ENCODE peak calls at places on chromosomes 6 and 20, in seven cellular contexts. E is CD8-positive, alpha-beta memory T cell; T is naive thymus-derived CD4-positive, alpha-beta T cell; Z is CD8-positive, alpha-beta T cell; W is heart left ventricle; G is ovary; U is small intestine. R is an unnamed sample.

GRCh38 chr20:56710577-56711465 is 81.7 kb downstream of the TFAP2C start:
- DNase-seq in E (no peak), T (no peak), Z (no peak), W (no peak), G (no peak), U (no peak), R (no peak)

GRCh38 chr20:56439784-56440291 is 27.8 kb downstream of the CASS4 start:
- DNase-seq in E (no peak), T (no peak), Z (no peak), W (peak; percentile 60), G (peak; percentile 49), U (no peak), R (peak; percentile 99)

GRCh38 chr6:113879186-113880096 is 22.3 kb downstream of the MARCKS start:
- DNase-seq in E (no peak), T (peak; percentile 8), Z (no peak), W (peak; percentile 54), G (peak; percentile 36), U (peak; percentile 79), R (peak; percentile 85)

GRCh38 chr6:167735498-167736201 is 91.1 kb upstream of the AFDN start:
- DNase-seq in E (no peak), T (no peak), Z (no peak), W (no peak), G (no peak), U (no peak), R (peak; percentile 30)

GRCh38 chr6:75098709-75099108 is 107.1 kb downstream of the COL12A1 start:
- DNase-seq in E (no peak), T (no peak), Z (no peak), W (peak; percentile 64), G (peak; percentile 85), U (peak; percentile 69), R (no peak)

GRCh38 chr6:170075659-170076223 is 215.1 kb downstream of the DLL1 start:
- DNase-seq in E (no peak), T (no peak), Z (no peak), W (no peak), G (no peak), U (no peak), R (no peak)

GRCh38 chr6:71476872-71477271 is 188.3 kb downstream of the OGFRL1 start:
- DNase-seq in E (no peak), T (no peak), Z (no peak), W (no peak), G (no peak), U (no peak), R (no peak)

GRCh38 chr20:38369387-38369786 is 23.1 kb downstream of the LBP start:
- DNase-seq in E (no peak), T (no peak), Z (no peak), W (no peak), G (no peak), U (peak; percentile 53), R (no peak)

GRCh38 chr6:4906293-4906941 is 97.4 kb downstream of the RPP40 start:
- DNase-seq in E (no peak), T (no peak), Z (no peak), W (no peak), G (no peak), U (peak; percentile 35), R (no peak)

GRCh38 chr20:50996901-50997830 is 25.7 kb downstream of the KCNG1 start:
- DNase-seq in E (no peak), T (no peak), Z (no peak), W (no peak), G (no peak), U (no peak), R (no peak)

GRCh38 chr6:76250666-76251065 is 178.2 kb upstream of the IMPG1 start:
- DNase-seq in E (no peak), T (no peak), Z (no peak), W (no peak), G (no peak), U (no peak), R (no peak)

GRCh38 chr6:127459231-127459641 is at the start of gene KIAA0408:
- DNase-seq in E (no peak), T (no peak), Z (no peak), W (peak; percentile 60), G (peak; percentile 70), U (peak; percentile 12), R (peak; percentile 85)

GRCh38 chr6:104109806-104110205 is 749.9 kb downstream of the HACE1 start:
- DNase-seq in E (no peak), T (no peak), Z (no peak), W (no peak), G (no peak), U (no peak), R (no peak)

GRCh38 chr20:8602389-8603116 is 466.3 kb upstream of the PLCB4 start:
- DNase-seq in E (no peak), T (no peak), Z (no peak), W (no peak), G (no peak), U (peak; percentile 33), R (peak; percentile 14)

GRCh38 chr6:168418631-168419250 is 22.2 kb upstream of the SMOC2 start:
- DNase-seq in E (no peak), T (no peak), Z (no peak), W (no peak), G (no peak), U (no peak), R (no peak)

GRCh38 chr6:33075568-33076405 is at the start of gene HLA-DPB1:
- DNase-seq in E (peak; percentile 67), T (peak; percentile 67), Z (no peak), W (peak; percentile 37), G (no peak), U (peak; percentile 76), R (peak; percentile 76)

DNA sequence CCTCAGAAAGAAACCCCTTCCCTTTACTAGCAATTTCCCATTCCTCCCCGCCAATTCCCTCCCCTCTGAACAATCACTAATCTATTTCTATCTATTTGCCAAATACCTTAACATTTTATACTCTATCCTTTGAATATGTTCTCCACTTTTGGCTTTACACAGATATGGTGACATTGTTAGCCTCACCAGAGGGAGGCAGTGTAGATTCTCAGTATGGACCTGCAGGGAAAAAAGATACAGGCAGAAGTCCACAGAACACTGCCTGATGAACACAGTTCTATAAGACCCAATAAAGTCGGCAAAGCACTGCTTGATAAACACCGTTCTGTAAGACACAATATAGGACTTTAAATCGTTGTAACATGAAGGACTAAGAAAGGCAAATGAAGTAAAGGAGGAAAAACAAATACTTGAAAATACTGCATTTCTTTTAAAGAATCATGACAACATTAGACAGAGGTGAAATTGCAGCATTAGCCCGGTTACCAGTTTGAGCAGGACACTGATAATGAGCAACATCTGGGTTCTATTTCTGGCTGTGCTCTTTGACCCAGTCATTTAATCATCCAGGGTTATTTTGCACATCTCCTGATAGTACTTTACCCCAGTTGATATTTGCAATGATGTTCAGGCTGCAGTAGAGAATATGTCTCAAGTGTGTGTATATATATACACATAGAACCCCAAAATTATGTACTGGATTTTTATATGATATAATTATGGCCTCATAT is 296.8 kb downstream of the UTRN start:
- DNase-seq in E (peak; percentile 11), T (peak; percentile 24), Z (no peak), W (no peak), G (no peak), U (peak; percentile 35), R (peak; percentile 49)
- H3K4me1 ChIP-seq in E (peaks cover 27% of the 10 kb centered on the region), T (peaks cover 19% of the 10 kb centered on the region), Z (peaks cover 21% of the 10 kb centered on the region), W (no peaks in the 10 kb centered on the region), G (peaks cover 2% of the 10 kb centered on the region), U (no peaks in the 10 kb centered on the region), R (peaks cover 41% of the 10 kb centered on the region)

GRCh38 chr6:39753745-39754084 is 28.5 kb upstream of the KIF6 start:
- DNase-seq in E (no peak), T (no peak), Z (no peak), W (no peak), G (peak; percentile 22), U (no peak), R (no peak)

GRCh38 chr6:39756582-39756981 is 31.4 kb upstream of the KIF6 start:
- DNase-seq in E (no peak), T (no peak), Z (no peak), W (no peak), G (no peak), U (no peak), R (no peak)

GRCh38 chr6:39752835-39753744 is 27.9 kb upstream of the KIF6 start:
- DNase-seq in E (no peak), T (no peak), Z (no peak), W (no peak), G (no peak), U (no peak), R (no peak)

GRCh38 chr6:39755231-39755630 is 30.0 kb upstream of the KIF6 start:
- DNase-seq in E (no peak), T (no peak), Z (no peak), W (no peak), G (no peak), U (no peak), R (no peak)

DNA sequence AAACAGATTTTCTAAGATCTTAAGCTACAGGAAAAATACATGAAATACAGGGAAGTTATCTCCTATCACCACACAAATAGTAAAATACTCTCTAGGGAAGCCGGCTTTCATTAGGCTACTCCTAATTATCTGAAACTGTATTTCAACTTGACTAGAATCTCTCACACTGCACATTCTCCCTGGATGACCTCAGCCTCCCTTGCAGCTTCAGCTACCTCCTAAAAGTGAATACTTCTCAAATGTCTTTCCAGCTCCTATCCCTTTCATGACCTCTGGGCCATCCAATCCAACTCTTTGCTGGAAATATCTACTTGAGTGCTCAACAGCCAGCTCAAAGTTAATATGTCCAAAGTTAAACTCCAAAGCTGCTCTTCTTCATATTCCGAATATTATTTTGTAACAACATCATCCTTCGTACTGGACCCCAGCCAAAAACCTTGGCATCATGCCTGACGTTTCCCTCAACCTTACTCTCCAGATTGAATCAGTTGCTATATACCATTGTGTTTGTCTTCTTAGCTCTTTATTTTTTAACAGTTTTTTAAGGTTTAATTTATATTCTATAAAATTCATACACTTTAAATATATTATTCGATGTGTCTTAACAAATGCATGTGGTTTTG is 29.4 kb upstream of the KIF6 start:
- DNase-seq in E (no peak), T (no peak), Z (no peak), W (no peak), G (no peak), U (no peak), R (peak; percentile 44)
- H3K27ac ChIP-seq in E (no peak overlapping the region), T (no peak overlapping the region), Z (no peak overlapping the region), W (peak overlapping the region; percentile 15), G (no peak overlapping the region), U (no peak overlapping the region), R (no peak overlapping the region)

GRCh38 chr6:134235937-134236751 is 81.8 kb downstream of the SGK1 start:
- DNase-seq in E (peak; percentile 11), T (no peak), Z (no peak), W (no peak), G (no peak), U (no peak), R (peak; percentile 45)
- H3K27me3 ChIP-seq in E (no peaks in the 10 kb centered on the region), T (no peaks in the 10 kb centered on the region), Z (no peaks in the 10 kb centered on the region), W (no peaks in the 10 kb centered on the region), G (no peaks in the 10 kb centered on the region), U (no peaks in the 10 kb centered on the region), R (no peaks in the 10 kb centered on the region)

DNA sequence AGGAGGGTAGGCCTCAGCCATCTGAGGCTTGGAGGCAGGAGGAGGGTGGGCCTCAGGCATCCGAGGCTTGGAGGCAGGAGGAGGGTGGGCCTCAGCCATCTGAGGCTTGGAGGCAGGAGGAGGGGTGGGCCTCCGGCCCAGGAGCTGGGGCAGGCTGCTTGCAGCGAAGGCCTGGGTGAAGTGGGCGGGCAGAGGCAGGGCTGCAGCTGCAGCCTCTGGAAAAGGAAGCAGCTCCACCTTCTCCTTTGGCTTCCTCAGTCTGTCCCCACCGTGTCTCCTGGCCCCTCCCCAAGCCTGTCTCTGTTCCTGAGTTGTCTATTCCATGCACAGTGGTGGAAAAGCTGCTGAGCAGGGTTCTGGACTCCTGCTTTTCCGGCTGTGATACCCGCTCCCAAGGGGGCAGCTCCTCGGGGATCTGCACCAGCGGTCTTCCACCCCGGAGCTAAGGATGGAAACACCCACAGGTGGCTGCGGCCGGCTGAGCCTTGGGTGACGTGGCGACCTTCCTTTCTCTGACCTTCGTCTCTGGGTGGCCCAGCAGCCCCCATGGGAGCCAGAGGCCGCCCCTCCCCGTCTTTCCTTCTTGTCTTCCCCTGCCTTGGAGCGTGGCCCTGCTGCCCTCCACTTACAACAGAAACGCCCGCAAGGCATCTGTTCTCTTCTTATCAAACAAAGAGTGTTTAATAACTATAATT is 405.9 kb downstream of the TAF4 start:
- DNase-seq in E (no peak), T (no peak), Z (no peak), W (no peak), G (no peak), U (no peak), R (no peak)
- H3K4me1 ChIP-seq in E (no peaks in the 10 kb centered on the region), T (no peaks in the 10 kb centered on the region), Z (no peaks in the 10 kb centered on the region), W (no peaks in the 10 kb centered on the region), G (no peaks in the 10 kb centered on the region), U (no peaks in the 10 kb centered on the region), R (no peaks in the 10 kb centered on the region)